ENCODE peak calls at places on chromosomes 13 and 19, in four cellular contexts. K is nephron progenitor cell, F is astrocyte of the cerebellum, H is HepG2. U is an unnamed sample.

GRCh38 chr13:42102961-42103688 is 54.7 kb downstream of the DGKH start:
- DNase-seq in K (no peak), H (no peak), F (peak; percentile 68), U (no peak)

GRCh38 chr13:61148211-61148610 is 267.4 kb downstream of the PCDH20 start:
- DNase-seq in H (no peak), F (no peak), K (no peak), U (no peak)

GRCh38 chr13:48153186-48153585 is 58.3 kb upstream of the MED4 start:
- DNase-seq in K (no peak), H (no peak), F (no peak), U (no peak)

GRCh38 chr13:106565127-106565775 is 2.7 kb downstream of the ARGLU1 start:
- DNase-seq in K (no peak), H (no peak), F (no peak), U (no peak)

GRCh38 chr13:80339841-80340642 is 884 bp downstream of the SPRY2 start:
- DNase-seq in H (peak; percentile 18), K (peak; percentile 50), F (no peak), U (no peak)

GRCh38 chr19:57269515-57270250 is 10.6 kb upstream of the ZNF460 start:
- DNase-seq in K (no peak), F (peak; percentile 73), H (no peak), U (peak; percentile 47)

GRCh38 chr13:113969973-113970611 is 3.8 kb downstream of the C13orf46 start:
- DNase-seq in F (no peak), H (no peak), K (no peak), U (no peak)

GRCh38 chr13:76848596-76848995 is 37.6 kb downstream of the KCTD12 start:
- DNase-seq in K (no peak), H (no peak), F (no peak), U (peak; percentile 35)

GRCh38 chr13:96994030-96994848 is at the start of gene OXGR1:
- DNase-seq in F (no peak), K (peak; percentile 48), H (no peak), U (no peak)

GRCh38 chr13:79681069-79681468 is 200.1 kb downstream of the NDFIP2 start:
- DNase-seq in F (no peak), H (no peak), K (no peak), U (no peak)

GRCh38 chr13:44303681-44304432 is 69.8 kb upstream of the SERP2 start:
- DNase-seq in H (no peak), K (no peak), F (no peak), U (no peak)

GRCh38 chr13:61954092-61954491 is 538.4 kb upstream of the PCDH20 start:
- DNase-seq in H (peak; percentile 4), F (peak; percentile 40), K (no peak), U (peak; percentile 3)

GRCh38 chr13:97629601-97630272 is 195.8 kb downstream of the RAP2A start:
- DNase-seq in F (no peak), K (no peak), H (no peak), U (no peak)

GRCh38 chr13:86856996-86857395 is 814.2 kb upstream of the SLITRK5 start:
- DNase-seq in F (no peak), K (peak; percentile 18), H (peak; percentile 5), U (peak; percentile 12)

GRCh38 chr19:33375760-33376159 is 2.3 kb downstream of the CEBPG start:
- DNase-seq in H (peak; percentile 46), F (no peak), K (no peak), U (no peak)

GRCh38 chr13:28558126-28558525 is 63.2 kb upstream of the FLT1 start:
- DNase-seq in F (peak; percentile 93), K (no peak), H (no peak), U (peak; percentile 78)

GRCh38 chr13:41565221-41565620 is 107.9 kb downstream of the RGCC start:
- DNase-seq in F (peak; percentile 72), H (peak; percentile 24), K (no peak), U (peak; percentile 32)

GRCh38 chr13:109669234-109669612 is 117.2 kb downstream of the IRS2 start:
- DNase-seq in K (no peak), F (no peak), H (no peak), U (no peak)

GRCh38 chr13:75934889-75935288 is 298.8 kb downstream of the LMO7 start:
- DNase-seq in K (no peak), H (no peak), F (peak; percentile 33), U (no peak)

GRCh38 chr19:29326849-29327840 is 114.2 kb upstream of the UQCRFS1 start:
- DNase-seq in F (no peak), K (no peak), H (no peak), U (no peak)

GRCh38 chr13:90968510-90968909 is 379.0 kb upstream of the MIR17HG start:
- DNase-seq in H (peak; percentile 2), F (no peak), K (peak; percentile 28), U (no peak)

GRCh38 chr13:75636339-75637095 is 387 bp downstream of the LMO7 start:
- DNase-seq in H (peak; percentile 18), K (peak; percentile 65), F (no peak), U (no peak)

GRCh38 chr13:51739403-51740112 is 64.4 kb downstream of the DHRS12 start:
- DNase-seq in K (no peak), F (no peak), H (no peak), U (peak; percentile 34)

GRCh38 chr19:23665651-23666410 is 21.2 kb downstream of the ZNF675 start:
- DNase-seq in H (no peak), K (no peak), F (no peak), U (no peak)

GRCh38 chr13:32019612-32020233 is 11.9 kb upstream of the FRY start:
- DNase-seq in F (peak; percentile 73), K (peak; percentile 50), H (peak; percentile 73), U (peak; percentile 63)

GRCh38 chr19:11405846-11406643 is 13.1 kb downstream of the RGL3 start:
- DNase-seq in F (no peak), H (no peak), K (peak; percentile 61), U (no peak)

U was measured in fibroblast of the conjunctiva.